ENCODE peak calls at places on chromosomes 5 and 9, in five cellular contexts. D is suprapubic skin, A is H1, C is HCT116, J is sigmoid colon. U is an unnamed sample.

GRCh38 chr5:8628521-8628920 is 759.6 kb downstream of the MTRR start:
- DNase-seq in D (no peak), A (no peak), C (no peak), J (no peak), U (no peak)

GRCh38 chr5:345404-346195 is 24.1 kb downstream of the AHRR start:
- DNase-seq in D (no peak), A (no peak), C (no peak), J (no peak), U (no peak)

GRCh38 chr5:122500245-122501086 is 188.4 kb downstream of the SNCAIP start:
- DNase-seq in D (no peak), A (peak), C (peak), J (peak), U (no peak)

GRCh38 chr9:20623021-20623747 is 885 bp upstream of the MLLT3 start:
- DNase-seq in D (peak), A (no peak), C (no peak), J (peak), U (peak)

GRCh38 chr5:109907189-109907588 is 217.5 kb downstream of the MAN2A1 start:
- DNase-seq in D (no peak), A (no peak), C (no peak), J (no peak), U (no peak)

GRCh38 chr5:172775326-172776234 is 4.6 kb upstream of the DUSP1 start:
- DNase-seq in D (peak), A (no peak), C (no peak), J (peak), U (peak)

GRCh38 chr9:110765926-110766325 is 97.3 kb downstream of the MUSK start:
- DNase-seq in D (no peak), A (no peak), C (no peak), J (no peak), U (no peak)

GRCh38 chr9:80881350-80881749 is 808.0 kb downstream of the TLE1 start:
- DNase-seq in D (no peak), A (no peak), C (no peak), J (no peak), U (no peak)

GRCh38 chr5:52607425-52607824 is 180.3 kb upstream of the ITGA1 start:
- DNase-seq in D (no peak), A (no peak), C (no peak), J (no peak), U (no peak)

GRCh38 chr5:125081101-125081500 is 334.7 kb upstream of the ZNF608 start:
- DNase-seq in D (no peak), A (no peak), C (no peak), J (no peak), U (no peak)

GRCh38 chr9:128999581-129000206 is 28.4 kb downstream of the SH3GLB2 start:
- DNase-seq in D (no peak), A (no peak), C (no peak), J (no peak), U (no peak)

GRCh38 chr9:127178646-127179632 is 56.5 kb upstream of the ANGPTL2 start:
- DNase-seq in D (peak), A (no peak), C (no peak), J (peak), U (peak)

GRCh38 chr9:107541523-107541922 is 52.0 kb upstream of the KLF4 start:
- DNase-seq in D (no peak), A (no peak), C (no peak), J (no peak), U (no peak)

GRCh38 chr9:107545036-107545435 is 55.5 kb upstream of the KLF4 start:
- DNase-seq in D (no peak), A (no peak), C (no peak), J (no peak), U (no peak)

GRCh38 chr9:107540167-107540566 is 50.6 kb upstream of the KLF4 start:
- DNase-seq in D (no peak), A (no peak), C (no peak), J (no peak), U (no peak)

GRCh38 chr9:107542401-107542800 is 52.8 kb upstream of the KLF4 start:
- DNase-seq in D (no peak), A (no peak), C (no peak), J (no peak), U (no peak)

GRCh38 chr9:107542814-107543213 is 53.2 kb upstream of the KLF4 start:
- DNase-seq in D (no peak), A (no peak), C (no peak), J (no peak), U (no peak)
- TF ChIP-seq POLR2AphosphoS5 in D (no peak), A (no peak), C (no peak), J (no peak), U (no peak)

DNA sequence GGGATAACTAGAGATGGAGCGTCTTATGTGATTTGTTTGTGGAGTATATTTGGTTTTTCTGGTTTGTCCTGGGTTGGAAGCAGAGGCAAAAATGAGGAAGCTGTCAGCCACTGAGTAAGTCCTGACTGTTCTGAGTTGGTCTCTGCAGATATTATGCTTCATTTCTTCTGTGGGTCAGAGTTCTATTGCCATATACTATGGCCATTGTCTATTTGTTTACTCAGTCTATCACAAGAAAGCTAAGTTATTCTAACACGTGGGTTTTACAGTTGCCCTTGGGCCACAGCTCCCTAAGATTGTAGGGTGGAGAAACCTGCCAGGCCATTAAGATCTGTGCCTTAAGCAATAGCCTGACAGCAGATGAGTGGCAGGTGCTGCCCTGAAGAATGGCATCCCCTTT is 3.0 kb upstream of the CTSV start:
- DNase-seq in D (no peak), A (no peak), C (no peak), J (no peak), U (no peak)
- TF ChIP-seq POLR2A in D (no peak), A (no peak), C (no peak), J (no peak), U (no peak)

GRCh38 chr5:142601432-142601831 is 84.5 kb downstream of the FGF1 start:
- DNase-seq in D (no peak), A (no peak), C (no peak), J (no peak), U (no peak)
- TF ChIP-seq POLR2AphosphoS5 in D (no peak), A (no peak), C (no peak), J (no peak), U (no peak)

GRCh38 chr5:88860501-88860900 is 22.5 kb downstream of the MEF2C start:
- DNase-seq in D (no peak), A (no peak), C (no peak), J (no peak), U (no peak)
- TF ChIP-seq POLR2A in D (no peak), A (no peak), C (no peak), J (no peak), U (no peak)

GRCh38 chr5:38441730-38442573 is 114.5 kb downstream of the LIFR start:
- DNase-seq in D (peak), A (peak), C (peak), J (peak), U (peak)
- TF ChIP-seq POLR2AphosphoS5 in D (no peak), A (no peak), C (no peak), J (no peak), U (no peak)

GRCh38 chr9:123131993-123132392 is 98.5 kb downstream of the GPR21 start:
- DNase-seq in D (no peak), A (no peak), C (no peak), J (no peak), U (no peak)

GRCh38 chr9:123129411-123129810 is 95.9 kb downstream of the GPR21 start:
- DNase-seq in D (no peak), A (no peak), C (no peak), J (no peak), U (no peak)

GRCh38 chr9:123131258-123131657 is 97.8 kb downstream of the GPR21 start:
- DNase-seq in D (no peak), A (no peak), C (no peak), J (no peak), U (no peak)

GRCh38 chr9:123135458-123135857 is 102.0 kb downstream of the GPR21 start:
- DNase-seq in D (no peak), A (no peak), C (no peak), J (no peak), U (no peak)

GRCh38 chr9:123132696-123133095 is 99.2 kb downstream of the GPR21 start:
- DNase-seq in D (no peak), A (no peak), C (no peak), J (no peak), U (no peak)
- TF ChIP-seq POLR2A in D (no peak), A (no peak), C (no peak), J (no peak), U (no peak)

DNA sequence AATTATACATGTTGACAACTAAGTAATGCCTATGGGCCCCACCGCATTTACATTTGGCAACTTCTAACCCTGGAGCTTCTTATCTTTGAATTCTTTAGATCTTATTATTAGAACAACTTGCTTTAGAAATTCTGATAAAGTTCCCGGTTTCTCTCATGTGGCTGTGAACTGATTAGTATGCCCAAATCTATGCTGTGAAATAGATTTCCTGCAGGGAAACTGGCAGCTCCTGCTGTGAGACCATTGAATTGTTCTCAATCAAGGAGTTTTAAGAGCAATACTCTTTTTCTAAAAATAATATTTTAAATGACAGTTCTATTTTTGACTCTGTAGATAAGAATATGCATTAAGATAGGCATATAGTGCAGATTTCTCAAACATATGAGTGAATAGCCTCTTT is 177.5 kb downstream of the GABRB2 start:
- DNase-seq in D (no peak), A (no peak), C (no peak), J (no peak), U (no peak)
- TF ChIP-seq POLR2AphosphoS5 in D (no peak), A (no peak), C (no peak), J (no peak), U (no peak)

DNA sequence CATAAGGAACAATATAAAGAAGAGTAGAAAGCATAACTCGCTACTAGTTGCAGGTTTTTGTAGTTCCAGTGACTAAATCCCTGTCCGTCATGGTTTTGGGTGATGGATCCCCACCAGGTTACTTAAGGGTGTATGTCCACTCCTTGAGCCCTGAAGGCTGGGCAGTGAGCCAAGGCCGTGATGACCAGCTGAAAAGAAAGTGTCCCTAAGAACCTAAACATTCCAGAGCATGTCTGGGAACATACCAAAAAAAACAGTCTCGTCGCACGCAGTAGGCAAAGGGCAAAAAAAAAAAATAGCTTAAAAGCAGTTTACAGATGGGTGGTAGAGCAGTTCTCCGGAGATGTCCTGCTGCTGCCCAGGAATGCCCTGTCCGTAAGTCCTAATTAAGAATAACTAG is 21.4 kb upstream of the SNAPC3 start:
- DNase-seq in D (no peak), A (no peak), C (no peak), J (no peak), U (peak)
- TF ChIP-seq POLR2A in D (no peak), A (no peak), C (no peak), J (no peak), U (no peak)

GRCh38 chr9:23830949-23831730 is 5.1 kb upstream of the ELAVL2 start:
- DNase-seq in D (no peak), A (no peak), C (no peak), J (no peak), U (no peak)
- TF ChIP-seq POLR2AphosphoS5 in D (no peak), A (no peak), C (no peak), J (no peak), U (no peak)